ENCODE peak calls at places on chromosome 12, in eight cellular contexts. Y is uterus, M is adrenal gland, P is ovary, R is body of pancreas, F is tibial nerve, W is lower leg skin, E is Peyer's patch. J is an unnamed sample.

GRCh38 chr12:6532927-6533652 is 1.2 kb upstream of the GAPDH start:
- DNase-seq in Y (peak), M (peak), P (peak), R (peak), F (no peak), W (no peak), E (peak), J (peak)

GRCh38 chr12:80321653-80322052 is 122.4 kb upstream of the PTPRQ start:
- DNase-seq in Y (no peak), M (no peak), P (no peak), R (no peak), F (no peak), W (no peak), E (no peak), J (no peak)

GRCh38 chr12:83057436-83057835 is 370.7 kb downstream of the TMTC2 start:
- DNase-seq in Y (no peak), M (no peak), P (no peak), R (no peak), F (no peak), W (no peak), E (no peak), J (no peak)

GRCh38 chr12:128069359-128069997 is 197.5 kb upstream of the TMEM132C start:
- DNase-seq in Y (no peak), M (peak), P (no peak), R (peak), F (no peak), W (no peak), E (peak), J (no peak)

GRCh38 chr12:105331805-105332251 is 1.3 kb downstream of the C12orf75 start:
- DNase-seq in Y (no peak), M (no peak), P (no peak), R (no peak), F (no peak), W (no peak), E (no peak), J (no peak)

GRCh38 chr12:123264642-123265041 is 7.0 kb downstream of the CDK2AP1 start:
- DNase-seq in Y (no peak), M (no peak), P (no peak), R (no peak), F (no peak), W (no peak), E (no peak), J (no peak)

GRCh38 chr12:43208221-43208620 is 343.8 kb downstream of the ADAMTS20 start:
- DNase-seq in Y (no peak), M (no peak), P (no peak), R (no peak), F (no peak), W (no peak), E (no peak), J (no peak)

GRCh38 chr12:108855284-108856169 is 1.9 kb downstream of the SSH1 start:
- DNase-seq in Y (no peak), M (no peak), P (no peak), R (no peak), F (no peak), W (no peak), E (no peak), J (no peak)

GRCh38 chr12:67595365-67595764 is 53.2 kb upstream of the DYRK2 start:
- DNase-seq in Y (no peak), M (no peak), P (no peak), R (no peak), F (no peak), W (no peak), E (no peak), J (no peak)

GRCh38 chr12:59723520-59723919 is 127.7 kb downstream of the SLC16A7 start:
- DNase-seq in Y (no peak), M (no peak), P (no peak), R (no peak), F (no peak), W (no peak), E (no peak), J (no peak)

GRCh38 chr12:96153131-96153724 is 40.9 kb upstream of the ELK3 start:
- DNase-seq in Y (no peak), M (no peak), P (no peak), R (no peak), F (no peak), W (no peak), E (no peak), J (no peak)

DNA sequence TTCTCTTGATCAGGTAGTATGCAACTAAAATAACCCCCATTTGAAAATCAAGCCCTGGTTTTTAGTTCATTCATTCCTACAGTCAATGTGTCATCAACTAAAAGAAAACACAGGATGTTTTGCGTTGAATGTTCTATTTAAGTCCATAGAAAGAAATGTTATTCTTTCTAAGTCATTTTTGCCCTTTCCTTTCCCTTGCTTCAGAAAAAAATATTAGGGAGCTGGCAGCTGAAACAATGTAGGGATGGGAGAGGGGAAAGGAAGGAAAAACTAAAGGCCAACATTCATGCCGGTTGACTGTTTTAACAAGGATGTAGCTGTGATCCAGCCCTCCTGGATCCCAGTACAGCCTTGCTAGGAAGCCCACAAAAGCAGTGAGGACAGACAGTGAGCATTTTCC is 155.1 kb downstream of the BTG1 start:
- DNase-seq in Y (no peak), M (no peak), P (no peak), R (no peak), F (no peak), W (no peak), E (no peak), J (no peak)
- TF ChIP-seq POLR2A in Y (no peak), M (no peak), P (no peak), R (no peak), F (no peak), W (no peak), E (no peak), J (no peak)

DNA sequence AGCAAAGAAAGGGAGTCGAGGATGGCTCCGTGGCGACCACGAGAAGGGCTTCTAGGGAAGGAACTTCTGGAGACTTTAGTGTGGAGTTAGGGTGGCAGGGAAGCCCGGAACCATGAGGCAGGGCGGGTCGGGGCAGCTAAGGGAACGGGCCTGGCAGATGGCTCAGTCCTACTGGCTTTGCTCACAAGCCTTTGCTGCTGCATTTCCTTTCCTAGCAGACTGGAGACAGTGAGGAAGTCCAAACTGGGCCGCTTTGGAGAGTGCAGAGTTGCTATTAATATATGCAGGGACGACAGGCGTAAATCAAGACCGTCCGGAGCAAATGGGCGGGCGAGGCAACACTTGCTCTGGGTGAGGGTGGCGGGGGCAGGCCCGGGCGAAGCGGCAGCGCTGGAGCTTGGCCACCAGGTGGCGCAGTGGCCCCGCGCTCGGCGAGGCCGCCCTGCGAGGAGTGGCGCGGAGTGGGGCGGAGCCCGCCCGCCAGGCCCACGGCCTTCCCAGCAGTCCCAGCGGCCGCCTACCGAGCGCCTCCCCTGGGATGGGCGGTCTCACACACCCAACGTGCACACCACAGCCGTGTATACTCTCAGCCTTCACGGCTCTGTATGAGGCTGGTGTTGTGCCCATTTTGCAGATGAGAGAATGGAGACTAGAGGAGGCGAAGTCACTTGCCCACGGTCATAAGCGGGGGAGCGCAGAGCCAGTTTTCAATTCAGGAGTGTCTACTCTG is 24.4 kb upstream of the LRTM2 start:
- DNase-seq in Y (peak), M (peak), P (peak), R (peak), F (peak), W (peak), E (peak), J (peak)
- TF ChIP-seq POLR2A in Y (no peak), M (peak), P (peak), R (peak), F (peak), W (no peak), E (peak), J (peak)

GRCh38 chr12:52168019-52168717 is 23.6 kb downstream of the KRT80 start:
- DNase-seq in Y (no peak), M (no peak), P (no peak), R (no peak), F (no peak), W (no peak), E (peak), J (no peak)
- TF ChIP-seq POLR2A in Y (no peak), M (no peak), P (no peak), R (no peak), F (no peak), W (no peak), E (no peak), J (no peak)

DNA sequence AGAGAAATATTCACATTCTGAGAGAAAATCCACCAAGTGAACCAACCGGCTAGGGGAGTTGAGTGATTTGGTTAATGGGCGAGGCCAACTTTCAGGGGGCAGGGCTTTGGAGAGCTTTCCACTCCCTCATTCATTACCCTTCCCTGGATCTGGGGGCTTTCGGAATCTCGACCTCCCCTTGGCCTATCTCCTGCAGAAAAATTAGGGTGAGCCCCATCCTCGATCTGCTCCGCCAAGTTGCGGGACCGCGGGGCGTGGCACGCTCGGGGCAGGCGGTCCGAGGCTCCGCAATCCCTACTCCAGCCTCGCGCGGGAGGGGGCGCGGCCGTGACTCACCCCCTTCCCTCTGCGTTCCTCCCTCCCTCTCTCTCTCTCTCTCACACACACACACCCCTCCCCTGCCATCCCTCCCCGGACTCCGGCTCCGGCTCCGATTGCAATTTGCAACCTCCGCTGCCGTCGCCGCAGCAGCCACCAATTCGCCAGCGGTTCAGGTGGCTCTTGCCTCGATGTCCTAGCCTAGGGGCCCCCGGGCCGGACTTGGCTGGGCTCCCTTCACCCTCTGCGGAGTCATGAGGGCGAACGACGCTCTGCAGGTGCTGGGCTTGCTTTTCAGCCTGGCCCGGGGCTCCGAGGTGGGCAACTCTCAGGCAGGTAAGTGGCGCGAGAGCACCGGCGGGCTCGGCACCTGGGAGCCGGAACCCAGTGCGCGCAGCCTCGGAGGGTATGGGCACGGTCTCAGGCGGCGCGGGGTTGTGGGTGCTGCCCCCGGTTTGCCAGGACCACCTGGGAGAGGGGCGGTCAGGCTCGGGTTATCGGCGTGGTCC is at the start of gene ERBB3:
- DNase-seq in Y (peak), M (peak), P (peak), R (peak), F (peak), W (peak), E (peak), J (peak)
- TF ChIP-seq POLR2A in Y (no peak), M (no peak), P (no peak), R (peak), F (no peak), W (no peak), E (peak), J (peak)

GRCh38 chr12:111841750-111842555 is at the start of gene MAPKAPK5:
- DNase-seq in Y (peak), M (peak), P (peak), R (peak), F (peak), W (peak), E (peak), J (peak)

GRCh38 chr12:111846016-111846415 is 4.0 kb downstream of the MAPKAPK5 start:
- DNase-seq in Y (no peak), M (no peak), P (no peak), R (no peak), F (no peak), W (no peak), E (no peak), J (no peak)

GRCh38 chr12:111841236-111841749 is 735 bp upstream of the MAPKAPK5 start:
- DNase-seq in Y (no peak), M (no peak), P (no peak), R (no peak), F (no peak), W (no peak), E (no peak), J (no peak)

GRCh38 chr12:111840831-111841230 is 1.2 kb upstream of the MAPKAPK5 start:
- DNase-seq in Y (no peak), M (no peak), P (no peak), R (no peak), F (no peak), W (peak), E (no peak), J (no peak)

DNA sequence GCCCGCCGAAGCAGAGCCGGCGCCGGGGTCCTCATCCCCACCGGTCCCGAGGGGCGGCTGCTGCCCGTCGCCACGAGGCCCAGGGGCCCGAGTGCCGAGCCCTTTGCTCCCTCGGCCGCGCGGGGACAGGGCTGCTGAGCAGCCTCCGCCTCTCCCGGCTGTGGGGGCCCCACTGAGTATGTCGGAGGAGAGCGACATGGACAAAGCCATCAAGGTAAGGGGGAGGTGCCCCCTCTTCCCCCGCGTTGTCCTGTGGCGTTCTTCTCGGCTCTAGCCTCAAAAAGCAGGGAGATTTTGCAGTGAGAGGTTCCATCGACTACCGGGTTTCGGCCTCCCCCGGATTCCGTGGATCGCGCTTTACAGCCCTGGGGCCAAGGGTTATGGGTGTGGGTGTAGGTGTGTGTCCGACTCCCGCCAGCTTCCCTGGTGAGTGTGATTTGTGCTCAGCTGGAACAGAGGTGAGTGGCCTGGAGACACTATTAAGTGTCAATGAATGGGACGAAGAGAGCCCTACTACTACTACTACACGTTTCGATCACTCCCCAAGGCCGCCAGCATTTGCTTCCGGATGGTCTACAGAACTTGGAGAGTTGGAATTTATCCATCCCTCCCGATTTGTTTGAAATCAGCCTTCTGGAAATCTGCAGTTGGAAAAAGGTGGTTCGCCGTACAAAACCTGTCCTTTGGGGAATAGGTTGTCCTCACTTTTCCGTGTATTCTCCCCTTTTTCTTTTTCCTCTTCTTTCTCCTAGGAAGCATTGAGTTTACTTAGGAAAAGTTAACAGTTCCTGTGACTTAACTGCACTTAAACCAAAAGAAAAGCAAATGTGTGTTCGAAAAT is 748 bp downstream of the MAPKAPK5 start:
- DNase-seq in Y (no peak), M (no peak), P (no peak), R (peak), F (no peak), W (no peak), E (peak), J (peak)
- TF ChIP-seq POLR2A in Y (no peak), M (no peak), P (no peak), R (no peak), F (no peak), W (no peak), E (peak), J (no peak)

GRCh38 chr12:11174022-11174421 is 3.0 kb downstream of the SMIM10L1 start:
- DNase-seq in Y (no peak), M (no peak), P (no peak), R (no peak), F (no peak), W (no peak), E (no peak), J (no peak)

GRCh38 chr12:11170810-11171144 is 217 bp upstream of the SMIM10L1 start:
- DNase-seq in Y (no peak), M (no peak), P (no peak), R (no peak), F (no peak), W (no peak), E (no peak), J (no peak)

GRCh38 chr12:11166300-11166699 is 4.7 kb upstream of the SMIM10L1 start:
- DNase-seq in Y (no peak), M (no peak), P (no peak), R (no peak), F (no peak), W (no peak), E (no peak), J (no peak)

GRCh38 chr12:11171145-11171952 is at the start of gene SMIM10L1:
- DNase-seq in Y (peak), M (peak), P (peak), R (peak), F (peak), W (peak), E (peak), J (peak)

DNA sequence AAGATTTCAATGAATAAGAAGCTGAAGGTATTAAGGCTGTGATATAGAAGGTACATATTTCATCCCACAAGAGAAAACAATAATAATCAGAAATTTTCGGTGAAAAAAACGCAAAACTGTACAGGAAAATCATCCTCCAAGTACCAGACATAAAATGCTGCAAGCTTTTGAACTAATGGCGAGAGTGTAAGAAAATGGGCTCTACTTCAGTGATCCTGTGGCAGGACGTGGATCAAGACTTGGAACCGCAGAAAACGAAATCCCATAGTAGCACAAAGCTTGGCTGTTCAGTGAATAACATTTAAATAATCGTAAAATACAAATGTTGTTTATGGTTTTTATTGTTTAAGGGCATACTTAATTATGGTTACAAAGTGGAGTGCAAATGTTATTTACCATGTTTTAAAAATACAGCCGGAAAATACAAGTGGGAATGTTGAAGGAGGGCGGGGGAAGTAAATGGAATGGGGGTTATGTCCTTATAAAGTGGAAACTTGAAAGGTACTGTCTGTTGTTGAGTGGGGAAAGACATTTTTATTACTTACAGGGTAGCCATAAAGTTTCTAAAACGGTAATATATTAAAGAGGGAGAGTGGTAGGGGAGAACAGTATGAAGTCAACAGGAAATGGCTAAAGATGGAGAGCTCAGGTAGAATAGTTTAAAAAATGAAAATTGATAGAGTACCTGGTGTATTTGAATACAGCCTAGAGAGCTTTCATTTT is 1.1 kb downstream of the SMIM10L1 start:
- DNase-seq in Y (no peak), M (no peak), P (no peak), R (no peak), F (no peak), W (no peak), E (no peak), J (no peak)
- TF ChIP-seq POLR2A in Y (no peak), M (no peak), P (no peak), R (no peak), F (no peak), W (no peak), E (no peak), J (no peak)

GRCh38 chr12:28190321-28191017 is at the start of gene CCDC91:
- DNase-seq in Y (peak), M (peak), P (peak), R (peak), F (peak), W (peak), E (peak), J (peak)
- TF ChIP-seq POLR2A in Y (peak), M (peak), P (peak), R (peak), F (peak), W (no peak), E (peak), J (peak)

GRCh38 chr12:14948672-14949071 is 10.3 kb upstream of the ERP27 start:
- DNase-seq in Y (peak), M (no peak), P (peak), R (peak), F (no peak), W (peak), E (peak), J (no peak)
- TF ChIP-seq POLR2A in Y (peak), M (no peak), P (peak), R (peak), F (peak), W (no peak), E (no peak), J (no peak)

GRCh38 chr12:54428050-54429013 is 9.3 kb upstream of the ITGA5 start:
- DNase-seq in Y (no peak), M (no peak), P (no peak), R (no peak), F (no peak), W (no peak), E (no peak), J (no peak)
- TF ChIP-seq POLR2A in Y (no peak), M (no peak), P (no peak), R (no peak), F (no peak), W (no peak), E (no peak), J (no peak)

J was measured in right lobe of liver.